ENCODE peak calls at places on chromosomes 16 and 17, in seven cellular contexts. C, S, Q, D, Y, H and R are unnamed samples.

GRCh38 chr17:70447588-70447987 is 278.3 kb downstream of the KCNJ2 start:
- DNase-seq in Q (no peak), Y (no peak), D (no peak), C (no peak), H (no peak), S (no peak), R (no peak)

GRCh38 chr17:13601776-13602551 is at the start of gene HS3ST3A1:
- DNase-seq in H (peak), Y (peak), D (no peak), Q (peak), S (peak), C (peak), R (peak)

GRCh38 chr17:45160505-45161287 is 979 bp upstream of the HEXIM2 start:
- DNase-seq in H (no peak), C (peak), Q (peak), D (no peak), S (peak), Y (peak), R (no peak)

GRCh38 chr16:11108466-11108805 is 147.6 kb downstream of the SOCS1 start:
- DNase-seq in S (no peak), D (no peak), H (no peak), C (no peak), Q (no peak), Y (no peak), R (no peak)

GRCh38 chr17:61400058-61400785 is 579 bp downstream of the TBX2 start:
- DNase-seq in Q (peak), H (no peak), D (no peak), S (no peak), Y (no peak), C (no peak), R (no peak)

GRCh38 chr17:69607162-69607834 is 192.8 kb downstream of the MAP2K6 start:
- DNase-seq in Y (peak), C (peak), Q (peak), H (peak), D (peak), S (peak), R (peak)

GRCh38 chr16:11793840-11794239 is 3.2 kb downstream of the ZC3H7A start:
- DNase-seq in H (no peak), S (no peak), D (no peak), C (no peak), Q (peak), Y (no peak), R (no peak)

GRCh38 chr16:30937692-30938091 is 11.2 kb upstream of the ORAI3 start:
- DNase-seq in S (no peak), Q (no peak), D (no peak), Y (no peak), C (no peak), H (no peak), R (no peak)

GRCh38 chr16:68642436-68643064 is 2.6 kb upstream of the CDH3 start:
- DNase-seq in H (no peak), Q (no peak), C (no peak), S (peak), D (no peak), Y (no peak), R (no peak)

GRCh38 chr17:28747046-28747691 is 3.4 kb downstream of the TRAF4 start:
- DNase-seq in S (peak), C (no peak), Q (no peak), H (no peak), Y (no peak), D (no peak), R (no peak)

GRCh38 chr17:78240012-78240655 is 8.7 kb downstream of the TMEM235 start:
- DNase-seq in Y (no peak), H (no peak), C (no peak), Q (no peak), D (no peak), S (no peak), R (no peak)

GRCh38 chr17:31386542-31387075 is 4.9 kb upstream of the RAB11FIP4 start:
- DNase-seq in C (no peak), D (no peak), Y (peak), Q (no peak), S (no peak), H (no peak), R (no peak)

GRCh38 chr17:79913896-79914812 is 74.9 kb upstream of the CBX4 start:
- DNase-seq in Q (no peak), C (no peak), Y (no peak), S (no peak), D (no peak), H (no peak), R (no peak)

GRCh38 chr17:38436386-38436785 is 8.1 kb downstream of the ARHGAP23 start:
- DNase-seq in Q (no peak), Y (no peak), S (no peak), C (no peak), H (no peak), D (no peak), R (no peak)

GRCh38 chr17:36890398-36891190 is 46.7 kb upstream of the LHX1 start:
- DNase-seq in S (no peak), C (no peak), H (no peak), D (no peak), Y (no peak), Q (no peak), R (no peak)

GRCh38 chr17:36889955-36890354 is 47.3 kb upstream of the LHX1 start:
- DNase-seq in D (no peak), H (no peak), S (no peak), C (no peak), Y (no peak), Q (no peak), R (no peak)

GRCh38 chr17:36888236-36888957 is 48.9 kb upstream of the LHX1 start:
- DNase-seq in S (no peak), H (no peak), D (no peak), C (no peak), Q (no peak), Y (no peak), R (no peak)

DNA sequence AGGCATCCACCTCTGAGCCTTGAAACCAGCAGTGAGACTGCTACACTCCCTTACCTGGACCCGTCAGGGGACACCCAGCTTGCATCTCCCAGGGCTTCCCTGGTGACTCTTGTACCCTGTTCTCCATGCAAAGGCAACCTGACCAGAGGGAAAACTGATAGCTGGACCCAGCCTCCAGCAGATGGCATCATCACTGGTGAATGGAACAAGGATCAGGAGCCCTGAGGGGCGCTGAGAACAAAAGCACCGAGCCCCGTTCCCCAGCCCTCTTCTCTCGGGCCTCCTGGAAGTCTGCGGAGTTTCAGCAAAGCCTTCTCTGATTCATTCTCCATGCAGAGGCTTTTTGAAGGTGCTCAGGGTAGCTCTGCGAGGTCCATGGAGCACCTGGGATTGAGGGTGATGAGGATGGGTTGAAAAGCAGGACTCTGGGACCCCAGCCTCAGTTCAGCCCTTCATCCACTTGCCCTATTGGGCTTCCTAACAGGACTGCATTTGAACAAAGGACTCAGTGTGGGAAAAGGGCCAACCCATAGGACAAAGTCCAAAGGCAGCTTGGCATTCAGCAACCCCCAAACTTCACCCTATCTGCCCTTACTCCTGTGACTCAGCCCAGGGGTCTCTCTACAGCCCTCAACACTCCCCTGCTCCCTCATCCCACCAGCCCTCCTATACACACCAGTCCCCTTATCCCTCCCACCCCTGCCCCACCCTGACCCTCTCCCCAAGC is 45.0 kb upstream of the LHX1 start:
- DNase-seq in Q (no peak), H (no peak), C (no peak), D (no peak), Y (no peak), S (no peak), R (no peak)
- TF ChIP-seq CTCF in Q (no peak), H (no peak), C (no peak), D (no peak), Y (no peak), S (no peak), R (peak)

GRCh38 chr17:65530985-65531507 is 30.4 kb downstream of the AXIN2 start:
- DNase-seq in D (no peak), H (no peak), Y (peak), C (peak), S (peak), Q (peak), R (peak)
- H3K4me3 ChIP-seq in D (no peak), H (no peak), Y (no peak), C (no peak), S (no peak), Q (no peak), R (peak)

GRCh38 chr17:17402558-17402957 is 74.2 kb upstream of the MED9 start:
- DNase-seq in Y (no peak), Q (no peak), C (no peak), S (no peak), D (no peak), H (no peak), R (no peak)

GRCh38 chr17:17400566-17401184 is 76.1 kb upstream of the MED9 start:
- DNase-seq in Y (no peak), S (no peak), Q (no peak), H (no peak), C (no peak), D (no peak), R (no peak)

GRCh38 chr17:17398928-17399926 is 77.6 kb upstream of the MED9 start:
- DNase-seq in C (no peak), Y (peak), D (no peak), H (no peak), Q (peak), S (no peak), R (no peak)

GRCh38 chr17:17400070-17400469 is 76.7 kb upstream of the MED9 start:
- DNase-seq in S (no peak), D (no peak), Y (no peak), C (no peak), Q (no peak), H (no peak), R (no peak)

GRCh38 chr17:17401271-17401781 is 75.5 kb upstream of the MED9 start:
- DNase-seq in C (no peak), Y (peak), H (no peak), S (no peak), Q (no peak), D (no peak), R (no peak)
- TF ChIP-seq CTCF in C (peak), Y (no peak), H (peak), S (no peak), Q (no peak), D (no peak), R (peak)

GRCh38 chr17:40095356-40095943 is 4.9 kb downstream of the NR1D1 start:
- DNase-seq in Q (no peak), D (no peak), H (no peak), C (no peak), Y (no peak), S (no peak), R (no peak)
- H3K4me3 ChIP-seq in Q (no peak), D (no peak), H (no peak), C (peak), Y (no peak), S (no peak), R (no peak)